ENCODE peak calls at places on chromosomes 4 and X, in ten cellular contexts. One of them, this sample, is unnamed.

GRCh38 chrX:12770440-12770839 is 20.8 kb upstream of the PRPS2 start:
- DNase-seq in cortex of kidney: no peak
- DNase-seq in heart right ventricle: no peak
- DNase-seq in skeletal muscle cell: no peak
- DNase-seq in tibial artery: no peak
- DNase-seq in neural progenitor cell: peak
- DNase-seq in RPMI8226: peak
- DNase-seq in activated T-helper 1 cell treated with Interleukin-2 at 50 U/mL for 16 hours: no peak
- DNase-seq in left ventricle myocardium inferior: no peak
- DNase-seq in T-cell: no peak
- DNase-seq in this sample: no peak

GRCh38 chr4:26692014-26692726 is 108.3 kb downstream of the TBC1D19 start:
- DNase-seq in cortex of kidney: no peak
- DNase-seq in heart right ventricle: no peak
- DNase-seq in skeletal muscle cell: no peak
- DNase-seq in tibial artery: no peak
- DNase-seq in neural progenitor cell: no peak
- DNase-seq in RPMI8226: no peak
- DNase-seq in activated T-helper 1 cell treated with Interleukin-2 at 50 U/mL for 16 hours: no peak
- DNase-seq in left ventricle myocardium inferior: no peak
- DNase-seq in T-cell: no peak
- DNase-seq in this sample: no peak

GRCh38 chr4:183163135-183163534 is 64.1 kb downstream of the WWC2 start:
- DNase-seq in cortex of kidney: no peak
- DNase-seq in heart right ventricle: no peak
- DNase-seq in skeletal muscle cell: no peak
- DNase-seq in tibial artery: no peak
- DNase-seq in neural progenitor cell: no peak
- DNase-seq in RPMI8226: no peak
- DNase-seq in activated T-helper 1 cell treated with Interleukin-2 at 50 U/mL for 16 hours: no peak
- DNase-seq in left ventricle myocardium inferior: no peak
- DNase-seq in T-cell: no peak
- DNase-seq in this sample: no peak

GRCh38 chr4:39354178-39354503 is 12.0 kb downstream of the RFC1 start:
- DNase-seq in cortex of kidney: no peak
- DNase-seq in heart right ventricle: no peak
- DNase-seq in skeletal muscle cell: no peak
- DNase-seq in tibial artery: no peak
- DNase-seq in neural progenitor cell: no peak
- DNase-seq in RPMI8226: no peak
- DNase-seq in activated T-helper 1 cell treated with Interleukin-2 at 50 U/mL for 16 hours: no peak
- DNase-seq in left ventricle myocardium inferior: no peak
- DNase-seq in T-cell: no peak
- DNase-seq in this sample: no peak

GRCh38 chr4:6281436-6282144 is 11.9 kb downstream of the WFS1 start:
- DNase-seq in cortex of kidney: no peak
- DNase-seq in heart right ventricle: peak
- DNase-seq in skeletal muscle cell: no peak
- DNase-seq in tibial artery: peak
- DNase-seq in neural progenitor cell: no peak
- DNase-seq in RPMI8226: no peak
- DNase-seq in activated T-helper 1 cell treated with Interleukin-2 at 50 U/mL for 16 hours: no peak
- DNase-seq in left ventricle myocardium inferior: peak
- DNase-seq in T-cell: no peak
- DNase-seq in this sample: no peak

GRCh38 chr4:79857811-79858210 is 215.2 kb downstream of the ANTXR2 start:
- DNase-seq in cortex of kidney: no peak
- DNase-seq in heart right ventricle: no peak
- DNase-seq in skeletal muscle cell: no peak
- DNase-seq in tibial artery: no peak
- DNase-seq in neural progenitor cell: no peak
- DNase-seq in RPMI8226: no peak
- DNase-seq in activated T-helper 1 cell treated with Interleukin-2 at 50 U/mL for 16 hours: no peak
- DNase-seq in left ventricle myocardium inferior: no peak
- DNase-seq in T-cell: no peak
- DNase-seq in this sample: no peak

GRCh38 chr4:17680559-17680958 is 66.1 kb downstream of the MED28 start:
- DNase-seq in cortex of kidney: no peak
- DNase-seq in heart right ventricle: no peak
- DNase-seq in skeletal muscle cell: no peak
- DNase-seq in tibial artery: no peak
- DNase-seq in neural progenitor cell: no peak
- DNase-seq in RPMI8226: no peak
- DNase-seq in activated T-helper 1 cell treated with Interleukin-2 at 50 U/mL for 16 hours: no peak
- DNase-seq in left ventricle myocardium inferior: no peak
- DNase-seq in T-cell: no peak
- DNase-seq in this sample: no peak

GRCh38 chr4:144355809-144356757 is 215.6 kb upstream of the GYPA start:
- DNase-seq in cortex of kidney: no peak
- DNase-seq in heart right ventricle: no peak
- DNase-seq in skeletal muscle cell: peak
- DNase-seq in tibial artery: no peak
- DNase-seq in neural progenitor cell: peak
- DNase-seq in RPMI8226: peak
- DNase-seq in activated T-helper 1 cell treated with Interleukin-2 at 50 U/mL for 16 hours: no peak
- DNase-seq in left ventricle myocardium inferior: no peak
- DNase-seq in T-cell: no peak
- DNase-seq in this sample: no peak

GRCh38 chr4:89031272-89031671 is 25.7 kb downstream of the FAM13A start:
- DNase-seq in cortex of kidney: no peak
- DNase-seq in heart right ventricle: no peak
- DNase-seq in skeletal muscle cell: no peak
- DNase-seq in tibial artery: no peak
- DNase-seq in neural progenitor cell: no peak
- DNase-seq in RPMI8226: no peak
- DNase-seq in activated T-helper 1 cell treated with Interleukin-2 at 50 U/mL for 16 hours: no peak
- DNase-seq in left ventricle myocardium inferior: no peak
- DNase-seq in T-cell: no peak
- DNase-seq in this sample: no peak

GRCh38 chr4:173333658-173334084 is 487 bp downstream of the HMGB2 start:
- DNase-seq in cortex of kidney: peak
- DNase-seq in heart right ventricle: peak
- DNase-seq in skeletal muscle cell: no peak
- DNase-seq in tibial artery: peak
- DNase-seq in neural progenitor cell: peak
- DNase-seq in RPMI8226: peak
- DNase-seq in activated T-helper 1 cell treated with Interleukin-2 at 50 U/mL for 16 hours: peak
- DNase-seq in left ventricle myocardium inferior: peak
- DNase-seq in T-cell: peak
- DNase-seq in this sample: no peak

GRCh38 chr4:184893836-184894571 is 68.2 kb upstream of the ACSL1 start:
- DNase-seq in cortex of kidney: no peak
- DNase-seq in heart right ventricle: no peak
- DNase-seq in skeletal muscle cell: no peak
- DNase-seq in tibial artery: no peak
- DNase-seq in neural progenitor cell: no peak
- DNase-seq in RPMI8226: no peak
- DNase-seq in activated T-helper 1 cell treated with Interleukin-2 at 50 U/mL for 16 hours: no peak
- DNase-seq in left ventricle myocardium inferior: no peak
- DNase-seq in T-cell: no peak
- DNase-seq in this sample: no peak

GRCh38 chr4:33255094-33255493 is 2534.9 kb downstream of the PCDH7 start:
- DNase-seq in cortex of kidney: no peak
- DNase-seq in heart right ventricle: no peak
- DNase-seq in skeletal muscle cell: no peak
- DNase-seq in tibial artery: no peak
- DNase-seq in neural progenitor cell: peak
- DNase-seq in RPMI8226: no peak
- DNase-seq in activated T-helper 1 cell treated with Interleukin-2 at 50 U/mL for 16 hours: no peak
- DNase-seq in left ventricle myocardium inferior: no peak
- DNase-seq in T-cell: no peak
- DNase-seq in this sample: no peak

GRCh38 chr4:141815646-141816045 is 179.3 kb downstream of the IL15 start:
- DNase-seq in cortex of kidney: peak
- DNase-seq in heart right ventricle: no peak
- DNase-seq in skeletal muscle cell: no peak
- DNase-seq in tibial artery: no peak
- DNase-seq in neural progenitor cell: no peak
- DNase-seq in RPMI8226: no peak
- DNase-seq in activated T-helper 1 cell treated with Interleukin-2 at 50 U/mL for 16 hours: no peak
- DNase-seq in left ventricle myocardium inferior: no peak
- DNase-seq in T-cell: no peak
- DNase-seq in this sample: no peak

GRCh38 chrX:54049801-54050200 is 5.5 kb upstream of the PHF8 start:
- DNase-seq in cortex of kidney: no peak
- DNase-seq in heart right ventricle: peak
- DNase-seq in skeletal muscle cell: no peak
- DNase-seq in tibial artery: no peak
- DNase-seq in neural progenitor cell: no peak
- DNase-seq in RPMI8226: no peak
- DNase-seq in activated T-helper 1 cell treated with Interleukin-2 at 50 U/mL for 16 hours: no peak
- DNase-seq in left ventricle myocardium inferior: no peak
- DNase-seq in T-cell: no peak
- DNase-seq in this sample: no peak

GRCh38 chr4:100059467-100059866 is 109.4 kb upstream of the H2AZ1 start:
- DNase-seq in cortex of kidney: no peak
- DNase-seq in heart right ventricle: no peak
- DNase-seq in skeletal muscle cell: no peak
- DNase-seq in tibial artery: no peak
- DNase-seq in neural progenitor cell: no peak
- DNase-seq in RPMI8226: no peak
- DNase-seq in activated T-helper 1 cell treated with Interleukin-2 at 50 U/mL for 16 hours: no peak
- DNase-seq in left ventricle myocardium inferior: no peak
- DNase-seq in T-cell: no peak
- DNase-seq in this sample: no peak

GRCh38 chr4:146472404-146472803 is 49.3 kb downstream of the SLC10A7 start:
- DNase-seq in cortex of kidney: no peak
- DNase-seq in heart right ventricle: no peak
- DNase-seq in skeletal muscle cell: no peak
- DNase-seq in tibial artery: no peak
- DNase-seq in neural progenitor cell: peak
- DNase-seq in RPMI8226: no peak
- DNase-seq in activated T-helper 1 cell treated with Interleukin-2 at 50 U/mL for 16 hours: no peak
- DNase-seq in left ventricle myocardium inferior: no peak
- DNase-seq in T-cell: no peak
- DNase-seq in this sample: no peak

GRCh38 chr4:184824081-184824775 is 1.5 kb downstream of the ACSL1 start:
- DNase-seq in cortex of kidney: no peak
- DNase-seq in heart right ventricle: no peak
- DNase-seq in skeletal muscle cell: no peak
- DNase-seq in tibial artery: no peak
- DNase-seq in neural progenitor cell: no peak
- DNase-seq in RPMI8226: no peak
- DNase-seq in activated T-helper 1 cell treated with Interleukin-2 at 50 U/mL for 16 hours: no peak
- DNase-seq in left ventricle myocardium inferior: no peak
- DNase-seq in T-cell: no peak
- DNase-seq in this sample: no peak

GRCh38 chr4:16265820-16266219 is 39.5 kb upstream of the TAPT1 start:
- DNase-seq in cortex of kidney: no peak
- DNase-seq in heart right ventricle: no peak
- DNase-seq in skeletal muscle cell: no peak
- DNase-seq in tibial artery: no peak
- DNase-seq in neural progenitor cell: no peak
- DNase-seq in RPMI8226: no peak
- DNase-seq in activated T-helper 1 cell treated with Interleukin-2 at 50 U/mL for 16 hours: no peak
- DNase-seq in left ventricle myocardium inferior: no peak
- DNase-seq in T-cell: no peak
- DNase-seq in this sample: no peak

GRCh38 chrX:37746951-37747350 is 32.9 kb upstream of the CYBB start:
- DNase-seq in cortex of kidney: no peak
- DNase-seq in heart right ventricle: no peak
- DNase-seq in skeletal muscle cell: no peak
- DNase-seq in tibial artery: no peak
- DNase-seq in neural progenitor cell: no peak
- DNase-seq in RPMI8226: no peak
- DNase-seq in activated T-helper 1 cell treated with Interleukin-2 at 50 U/mL for 16 hours: no peak
- DNase-seq in left ventricle myocardium inferior: no peak
- DNase-seq in T-cell: no peak
- DNase-seq in this sample: no peak

GRCh38 chr4:175542787-175543186 is 269.3 kb downstream of the GPM6A start:
- DNase-seq in cortex of kidney: no peak
- DNase-seq in heart right ventricle: no peak
- DNase-seq in skeletal muscle cell: peak
- DNase-seq in tibial artery: no peak
- DNase-seq in neural progenitor cell: no peak
- DNase-seq in RPMI8226: peak
- DNase-seq in activated T-helper 1 cell treated with Interleukin-2 at 50 U/mL for 16 hours: no peak
- DNase-seq in left ventricle myocardium inferior: no peak
- DNase-seq in T-cell: no peak
- DNase-seq in this sample: no peak

GRCh38 chrX:155995476-155995875 is 2.0 kb upstream of the IL9R start:
- DNase-seq in cortex of kidney: no peak
- DNase-seq in heart right ventricle: no peak
- DNase-seq in skeletal muscle cell: no peak
- DNase-seq in tibial artery: no peak
- DNase-seq in neural progenitor cell: no peak
- DNase-seq in RPMI8226: no peak
- DNase-seq in activated T-helper 1 cell treated with Interleukin-2 at 50 U/mL for 16 hours: no peak
- DNase-seq in left ventricle myocardium inferior: no peak
- DNase-seq in T-cell: no peak
- DNase-seq in this sample: no peak

GRCh38 chrX:18410038-18410437 is 15.4 kb upstream of the CDKL5 start:
- DNase-seq in cortex of kidney: no peak
- DNase-seq in heart right ventricle: no peak
- DNase-seq in skeletal muscle cell: no peak
- DNase-seq in tibial artery: no peak
- DNase-seq in neural progenitor cell: peak
- DNase-seq in RPMI8226: no peak
- DNase-seq in activated T-helper 1 cell treated with Interleukin-2 at 50 U/mL for 16 hours: no peak
- DNase-seq in left ventricle myocardium inferior: no peak
- DNase-seq in T-cell: no peak
- DNase-seq in this sample: no peak

GRCh38 chrX:43316161-43316560 is 339.9 kb upstream of the MAOA start:
- DNase-seq in cortex of kidney: no peak
- DNase-seq in heart right ventricle: no peak
- DNase-seq in skeletal muscle cell: no peak
- DNase-seq in tibial artery: no peak
- DNase-seq in neural progenitor cell: no peak
- DNase-seq in RPMI8226: no peak
- DNase-seq in activated T-helper 1 cell treated with Interleukin-2 at 50 U/mL for 16 hours: no peak
- DNase-seq in left ventricle myocardium inferior: no peak
- DNase-seq in T-cell: no peak
- DNase-seq in this sample: no peak

GRCh38 chr4:71189471-71189870 is 149.3 kb upstream of the SLC4A4 start:
- DNase-seq in cortex of kidney: no peak
- DNase-seq in heart right ventricle: no peak
- DNase-seq in skeletal muscle cell: peak
- DNase-seq in tibial artery: no peak
- DNase-seq in neural progenitor cell: no peak
- DNase-seq in RPMI8226: no peak
- DNase-seq in activated T-helper 1 cell treated with Interleukin-2 at 50 U/mL for 16 hours: no peak
- DNase-seq in left ventricle myocardium inferior: no peak
- DNase-seq in T-cell: no peak
- DNase-seq in this sample: no peak

GRCh38 chr4:17578482-17578891 is 1.5 kb downstream of the LAP3 start:
- DNase-seq in cortex of kidney: no peak
- DNase-seq in heart right ventricle: no peak
- DNase-seq in skeletal muscle cell: no peak
- DNase-seq in tibial artery: no peak
- DNase-seq in neural progenitor cell: no peak
- DNase-seq in RPMI8226: peak
- DNase-seq in activated T-helper 1 cell treated with Interleukin-2 at 50 U/mL for 16 hours: no peak
- DNase-seq in left ventricle myocardium inferior: no peak
- DNase-seq in T-cell: no peak
- DNase-seq in this sample: no peak

GRCh38 chr4:115234405-115235093 is 121.1 kb upstream of the NDST4 start:
- DNase-seq in cortex of kidney: no peak
- DNase-seq in heart right ventricle: no peak
- DNase-seq in skeletal muscle cell: no peak
- DNase-seq in tibial artery: no peak
- DNase-seq in neural progenitor cell: peak
- DNase-seq in RPMI8226: peak
- DNase-seq in activated T-helper 1 cell treated with Interleukin-2 at 50 U/mL for 16 hours: no peak
- DNase-seq in left ventricle myocardium inferior: no peak
- DNase-seq in T-cell: no peak
- DNase-seq in this sample: no peak

GRCh38 chr4:99715286-99715685 is 57.7 kb upstream of the C4orf54 start:
- DNase-seq in cortex of kidney: no peak
- DNase-seq in heart right ventricle: no peak
- DNase-seq in skeletal muscle cell: no peak
- DNase-seq in tibial artery: no peak
- DNase-seq in neural progenitor cell: no peak
- DNase-seq in RPMI8226: no peak
- DNase-seq in activated T-helper 1 cell treated with Interleukin-2 at 50 U/mL for 16 hours: no peak
- DNase-seq in left ventricle myocardium inferior: no peak
- DNase-seq in T-cell: no peak
- DNase-seq in this sample: no peak

GRCh38 chr4:173669460-173670179 is 139.6 kb upstream of the HAND2 start:
- DNase-seq in cortex of kidney: no peak
- DNase-seq in heart right ventricle: peak
- DNase-seq in skeletal muscle cell: no peak
- DNase-seq in tibial artery: no peak
- DNase-seq in neural progenitor cell: no peak
- DNase-seq in RPMI8226: no peak
- DNase-seq in activated T-helper 1 cell treated with Interleukin-2 at 50 U/mL for 16 hours: no peak
- DNase-seq in left ventricle myocardium inferior: no peak
- DNase-seq in T-cell: no peak
- DNase-seq in this sample: no peak